ENCODE peak calls at places on chromosome 12, in five cellular contexts. One of them, this sample, is unnamed.

GRCh38 chr12:124379938-124380754 is 85.3 kb downstream of the RFLNA start:
- DNase-seq in body of pancreas: no peak
- DNase-seq in GM10248: no peak
- DNase-seq in Calu3: no peak
- DNase-seq in lung: no peak
- DNase-seq in this sample: no peak

GRCh38 chr12:100671396-100672074 is 98.1 kb downstream of the GAS2L3 start:
- DNase-seq in body of pancreas: no peak
- DNase-seq in GM10248: no peak
- DNase-seq in Calu3: no peak
- DNase-seq in lung: no peak
- DNase-seq in this sample: no peak

GRCh38 chr12:26287666-26288408 is 92.5 kb downstream of the SSPN start:
- DNase-seq in body of pancreas: peak
- DNase-seq in GM10248: no peak
- DNase-seq in Calu3: peak
- DNase-seq in lung: no peak
- DNase-seq in this sample: no peak

GRCh38 chr12:46049665-46050064 is 59.3 kb upstream of the SCAF11 start:
- DNase-seq in body of pancreas: no peak
- DNase-seq in GM10248: no peak
- DNase-seq in Calu3: no peak
- DNase-seq in lung: no peak
- DNase-seq in this sample: no peak

GRCh38 chr12:57552692-57553321 is 3.0 kb downstream of the KIF5A start:
- DNase-seq in body of pancreas: no peak
- DNase-seq in GM10248: no peak
- DNase-seq in Calu3: no peak
- DNase-seq in lung: no peak
- DNase-seq in this sample: no peak

GRCh38 chr12:2051700-2052625 is 824 bp upstream of the CACNA1C start:
- DNase-seq in body of pancreas: no peak
- DNase-seq in GM10248: no peak
- DNase-seq in Calu3: no peak
- DNase-seq in lung: no peak
- DNase-seq in this sample: no peak

GRCh38 chr12:976644-977043 is 14.4 kb upstream of the ERC1 start:
- DNase-seq in body of pancreas: no peak
- DNase-seq in GM10248: no peak
- DNase-seq in Calu3: no peak
- DNase-seq in lung: no peak
- DNase-seq in this sample: no peak

GRCh38 chr12:57738661-57739237 is at the start of gene AGAP2:
- DNase-seq in body of pancreas: no peak
- DNase-seq in GM10248: no peak
- DNase-seq in Calu3: no peak
- DNase-seq in lung: no peak
- DNase-seq in this sample: no peak

GRCh38 chr12:57031228-57031670 is 14.9 kb upstream of the TAC3 start:
- DNase-seq in body of pancreas: no peak
- DNase-seq in GM10248: peak
- DNase-seq in Calu3: no peak
- DNase-seq in lung: no peak
- DNase-seq in this sample: no peak

GRCh38 chr12:55946553-55946952 is 15.6 kb downstream of the DGKA start:
- DNase-seq in body of pancreas: no peak
- DNase-seq in GM10248: no peak
- DNase-seq in Calu3: no peak
- DNase-seq in lung: no peak
- DNase-seq in this sample: no peak

GRCh38 chr12:101925935-101926334 is 48.6 kb downstream of the DRAM1 start:
- DNase-seq in body of pancreas: no peak
- DNase-seq in GM10248: no peak
- DNase-seq in Calu3: no peak
- DNase-seq in lung: no peak
- DNase-seq in this sample: no peak

DNA sequence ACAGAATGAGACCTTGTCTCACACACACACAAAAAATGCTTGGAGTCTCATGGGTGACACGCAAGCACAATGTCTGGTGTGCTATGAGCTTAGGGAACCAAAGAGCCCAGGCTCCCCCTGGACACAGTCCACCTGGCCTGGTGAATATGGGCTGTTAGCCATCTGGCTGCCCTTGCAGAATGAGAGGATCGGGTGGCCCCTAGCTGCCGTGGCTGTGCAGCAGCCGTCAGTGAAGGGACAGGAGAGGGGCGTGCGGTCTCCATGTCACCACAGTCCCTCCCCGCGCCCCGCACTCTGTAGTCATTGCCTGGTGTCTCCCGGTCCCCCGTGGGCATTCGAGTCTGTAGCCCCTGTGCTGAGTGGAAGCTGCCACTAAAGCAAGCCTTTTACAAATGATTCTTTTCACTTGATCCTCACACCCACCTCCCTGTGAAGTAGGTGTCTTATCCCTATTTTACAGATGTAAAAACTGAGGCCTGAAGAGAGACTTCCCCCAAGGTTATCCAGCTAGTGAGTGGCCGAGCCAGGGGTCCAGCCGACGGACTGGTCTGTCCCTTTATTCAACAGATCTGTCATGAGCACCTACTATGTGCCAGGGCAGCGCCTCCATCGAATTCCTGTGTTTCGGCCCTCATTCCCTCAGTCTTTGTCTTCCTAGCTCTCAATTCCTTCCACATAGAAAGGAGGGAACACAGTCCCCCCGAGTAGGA is 18.8 kb downstream of the MVK start:
- DNase-seq in body of pancreas: no peak
- DNase-seq in GM10248: no peak
- DNase-seq in Calu3: no peak
- DNase-seq in lung: no peak
- DNase-seq in this sample: no peak
- TF ChIP-seq CTCF in body of pancreas: no peak
- TF ChIP-seq CTCF in GM10248: no peak
- TF ChIP-seq CTCF in Calu3: no peak
- TF ChIP-seq CTCF in lung: no peak
- TF ChIP-seq CTCF in this sample: no peak

GRCh38 chr12:76274699-76275098 is 73.5 kb downstream of the BBS10 start:
- DNase-seq in body of pancreas: no peak
- DNase-seq in GM10248: no peak
- DNase-seq in Calu3: no peak
- DNase-seq in lung: no peak
- DNase-seq in this sample: no peak

GRCh38 chr12:76268267-76268666 is 79.9 kb downstream of the BBS10 start:
- DNase-seq in body of pancreas: no peak
- DNase-seq in GM10248: no peak
- DNase-seq in Calu3: no peak
- DNase-seq in lung: no peak
- DNase-seq in this sample: no peak

GRCh38 chr12:76272292-76272691 is 75.9 kb downstream of the BBS10 start:
- DNase-seq in body of pancreas: no peak
- DNase-seq in GM10248: no peak
- DNase-seq in Calu3: no peak
- DNase-seq in lung: no peak
- DNase-seq in this sample: no peak

GRCh38 chr12:76266797-76267196 is 81.4 kb downstream of the BBS10 start:
- DNase-seq in body of pancreas: no peak
- DNase-seq in GM10248: no peak
- DNase-seq in Calu3: no peak
- DNase-seq in lung: peak
- DNase-seq in this sample: no peak

DNA sequence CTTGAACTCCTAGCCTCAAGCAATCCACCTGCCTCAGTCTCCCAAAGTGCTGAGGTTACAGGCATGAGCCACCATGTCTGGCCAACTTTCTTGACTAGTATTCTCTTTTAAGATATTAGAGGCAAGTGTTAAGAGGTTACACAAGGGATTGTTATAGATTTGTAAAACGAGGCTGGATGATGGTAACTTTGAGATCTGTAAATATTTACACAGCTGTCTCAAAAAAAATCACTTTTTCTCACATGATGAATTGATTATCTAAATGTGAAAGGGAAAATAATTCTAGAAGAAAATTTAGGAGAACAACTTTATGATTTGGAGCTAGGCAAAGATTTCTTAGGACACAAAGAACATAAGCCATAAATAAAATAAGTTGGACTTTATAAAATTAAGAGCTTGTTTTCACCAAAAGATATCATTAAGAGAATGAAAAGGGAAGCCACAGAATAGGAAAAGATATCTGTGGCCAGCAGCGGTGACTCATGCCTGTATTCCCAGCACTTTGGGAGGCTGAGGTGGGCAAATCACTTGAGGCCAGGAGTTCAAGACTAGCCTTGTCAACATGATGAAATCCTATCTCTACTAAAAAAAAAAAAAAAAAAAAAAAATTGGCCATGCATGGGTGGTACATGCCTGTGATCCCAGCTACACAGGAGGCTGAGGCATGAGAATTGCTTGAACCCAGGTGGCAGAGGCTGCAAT is 77.4 kb downstream of the BBS10 start:
- DNase-seq in body of pancreas: no peak
- DNase-seq in GM10248: no peak
- DNase-seq in Calu3: no peak
- DNase-seq in lung: no peak
- DNase-seq in this sample: no peak
- TF ChIP-seq CTCF in body of pancreas: no peak
- TF ChIP-seq CTCF in GM10248: no peak
- TF ChIP-seq CTCF in Calu3: no peak
- TF ChIP-seq CTCF in lung: no peak
- TF ChIP-seq CTCF in this sample: no peak

DNA sequence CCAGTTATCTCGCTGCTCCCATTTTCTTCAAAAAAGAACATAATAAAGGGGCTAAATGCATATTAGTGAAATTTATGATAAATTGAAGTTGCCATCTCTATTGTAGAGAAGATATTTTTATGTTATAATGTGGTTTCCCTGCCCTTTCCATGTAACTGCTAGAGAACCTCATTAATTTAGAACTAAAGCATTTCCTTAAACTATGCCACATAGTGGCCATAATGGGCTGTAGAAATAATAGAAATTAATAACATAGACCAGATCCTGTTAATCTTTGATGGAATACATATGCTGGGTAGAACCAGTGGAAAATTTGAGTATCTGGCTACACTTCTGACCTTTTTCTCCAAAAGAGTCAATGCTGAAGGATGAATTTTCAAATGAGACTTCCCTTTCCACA is 376.7 kb downstream of the PDZRN4 start:
- DNase-seq in body of pancreas: no peak
- DNase-seq in GM10248: no peak
- DNase-seq in Calu3: no peak
- DNase-seq in lung: no peak
- DNase-seq in this sample: no peak
- TF ChIP-seq CTCF in body of pancreas: no peak
- TF ChIP-seq CTCF in GM10248: no peak
- TF ChIP-seq CTCF in Calu3: no peak
- TF ChIP-seq CTCF in lung: no peak
- TF ChIP-seq CTCF in this sample: no peak

DNA sequence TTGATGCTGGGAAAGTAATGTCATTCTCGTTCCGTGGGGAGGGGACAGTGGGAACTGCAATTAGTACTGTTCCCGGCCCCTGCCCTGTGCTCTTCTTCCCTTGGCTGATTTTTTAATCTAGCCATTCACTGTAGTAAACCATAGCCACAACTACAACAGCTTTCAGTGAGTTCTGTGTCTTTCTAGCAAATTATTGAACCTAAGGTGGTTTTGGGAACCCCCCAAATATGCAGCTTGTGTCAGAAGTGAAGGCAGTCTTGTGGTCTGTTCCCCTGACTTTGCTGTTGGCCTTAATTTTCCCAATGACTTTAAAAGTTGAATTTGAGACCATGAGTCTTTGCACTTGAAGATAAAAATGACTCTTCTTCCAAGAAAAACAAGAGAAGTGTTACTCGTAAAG is 114.3 kb upstream of the ETV6 start:
- DNase-seq in body of pancreas: no peak
- DNase-seq in GM10248: no peak
- DNase-seq in Calu3: no peak
- DNase-seq in lung: no peak
- DNase-seq in this sample: no peak
- TF ChIP-seq CTCF in body of pancreas: no peak
- TF ChIP-seq CTCF in GM10248: no peak
- TF ChIP-seq CTCF in Calu3: no peak
- TF ChIP-seq CTCF in lung: no peak
- TF ChIP-seq CTCF in this sample: no peak

GRCh38 chr12:115456946-115457689 is 773.1 kb upstream of the TBX3 start:
- DNase-seq in body of pancreas: no peak
- DNase-seq in GM10248: no peak
- DNase-seq in Calu3: no peak
- DNase-seq in lung: no peak
- DNase-seq in this sample: no peak
- TF ChIP-seq CTCF in body of pancreas: no peak
- TF ChIP-seq CTCF in GM10248: peak
- TF ChIP-seq CTCF in Calu3: no peak
- TF ChIP-seq CTCF in lung: no peak
- TF ChIP-seq CTCF in this sample: peak

GRCh38 chr12:9380650-9381049 is 172.5 kb upstream of the PZP start:
- DNase-seq in body of pancreas: no peak
- DNase-seq in GM10248: no peak
- DNase-seq in Calu3: no peak
- DNase-seq in lung: no peak
- DNase-seq in this sample: no peak
- TF ChIP-seq CTCF in body of pancreas: no peak
- TF ChIP-seq CTCF in GM10248: no peak
- TF ChIP-seq CTCF in Calu3: no peak
- TF ChIP-seq CTCF in lung: no peak
- TF ChIP-seq CTCF in this sample: no peak

GRCh38 chr12:70402597-70402996 is 36.5 kb downstream of the KCNMB4 start:
- DNase-seq in body of pancreas: no peak
- DNase-seq in GM10248: no peak
- DNase-seq in Calu3: no peak
- DNase-seq in lung: no peak
- DNase-seq in this sample: no peak
- TF ChIP-seq CTCF in body of pancreas: no peak
- TF ChIP-seq CTCF in GM10248: no peak
- TF ChIP-seq CTCF in Calu3: no peak
- TF ChIP-seq CTCF in lung: no peak
- TF ChIP-seq CTCF in this sample: no peak

DNA sequence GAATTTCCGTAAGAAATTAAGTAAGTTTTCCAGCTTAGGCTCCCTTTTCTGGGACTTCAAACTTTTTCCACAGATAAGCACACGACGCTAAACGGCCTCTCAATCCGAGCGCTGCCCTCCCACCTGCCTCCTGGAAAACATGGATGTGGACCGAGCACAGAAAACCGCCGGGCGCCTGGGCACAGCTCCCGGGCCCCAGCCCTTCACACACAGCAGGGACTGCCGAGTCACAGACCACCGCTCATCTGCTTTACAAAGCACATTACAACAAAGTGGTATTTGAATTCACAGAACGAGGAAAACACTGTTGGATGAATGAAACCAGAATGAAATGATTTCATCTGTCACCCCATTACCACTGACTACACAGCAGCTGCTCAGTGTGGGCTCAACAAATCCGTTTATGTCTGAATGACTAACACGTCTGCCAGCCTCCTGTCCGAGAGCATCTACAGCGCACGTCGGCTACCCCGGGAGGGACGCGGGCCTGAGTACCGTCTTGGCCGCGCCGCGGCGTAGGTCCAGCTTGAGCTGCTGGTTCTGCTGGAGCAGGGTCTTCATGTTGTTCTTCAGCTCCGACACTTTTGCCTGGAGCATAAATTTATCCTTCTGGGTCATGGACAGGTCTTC is 13.1 kb upstream of the ANKLE2 start:
- DNase-seq in body of pancreas: no peak
- DNase-seq in GM10248: no peak
- DNase-seq in Calu3: no peak
- DNase-seq in lung: no peak
- DNase-seq in this sample: no peak
- TF ChIP-seq CTCF in body of pancreas: no peak
- TF ChIP-seq CTCF in GM10248: no peak
- TF ChIP-seq CTCF in Calu3: no peak
- TF ChIP-seq CTCF in lung: no peak
- TF ChIP-seq CTCF in this sample: no peak

This sample was measured in type B pancreatic cell.